ENCODE peak calls at places on chromosomes 3 and 15, in four cellular contexts. One of them, this sample, is unnamed.

GRCh38 chr15:72916939-72917338 is 133.4 kb upstream of the ADPGK start:
- DNase-seq in foreskin keratinocyte: no peak
- DNase-seq in astrocyte: peak
- DNase-seq in heart left ventricle: no peak
- DNase-seq in this sample: no peak

GRCh38 chr3:107130089-107130700 is 247.0 kb upstream of the CCDC54 start:
- DNase-seq in heart left ventricle: no peak
- DNase-seq in foreskin keratinocyte: no peak
- DNase-seq in astrocyte: no peak
- DNase-seq in this sample: no peak

GRCh38 chr3:194118920-194119319 is 17.0 kb upstream of the HES1 start:
- DNase-seq in foreskin keratinocyte: no peak
- DNase-seq in astrocyte: no peak
- DNase-seq in heart left ventricle: no peak
- DNase-seq in this sample: no peak

GRCh38 chr3:190017575-190018288 is 103.0 kb downstream of the P3H2 start:
- DNase-seq in astrocyte: peak
- DNase-seq in heart left ventricle: no peak
- DNase-seq in foreskin keratinocyte: peak
- DNase-seq in this sample: no peak

GRCh38 chr3:129892857-129893615 is 475 bp downstream of the TMCC1 start:
- DNase-seq in heart left ventricle: peak
- DNase-seq in foreskin keratinocyte: no peak
- DNase-seq in astrocyte: peak
- DNase-seq in this sample: no peak

GRCh38 chr15:100350434-100351226 is 8.9 kb upstream of the ADAMTS17 start:
- DNase-seq in heart left ventricle: no peak
- DNase-seq in astrocyte: peak
- DNase-seq in foreskin keratinocyte: peak
- DNase-seq in this sample: peak

GRCh38 chr15:68285243-68285980 is 7.9 kb downstream of the FEM1B start:
- DNase-seq in foreskin keratinocyte: no peak
- DNase-seq in astrocyte: no peak
- DNase-seq in heart left ventricle: no peak
- DNase-seq in this sample: no peak

GRCh38 chr3:108312656-108313055 is 16.3 kb downstream of the HHLA2 start:
- DNase-seq in foreskin keratinocyte: no peak
- DNase-seq in astrocyte: no peak
- DNase-seq in heart left ventricle: no peak
- DNase-seq in this sample: no peak

GRCh38 chr3:66489577-66489976 is 11.2 kb downstream of the LRIG1 start:
- DNase-seq in astrocyte: no peak
- DNase-seq in foreskin keratinocyte: no peak
- DNase-seq in heart left ventricle: no peak
- DNase-seq in this sample: no peak

GRCh38 chr15:70636540-70637165 is 126.7 kb downstream of the UACA start:
- DNase-seq in heart left ventricle: no peak
- DNase-seq in foreskin keratinocyte: no peak
- DNase-seq in astrocyte: no peak
- DNase-seq in this sample: no peak

GRCh38 chr15:81301815-81302399 is 22.0 kb downstream of the STARD5 start:
- DNase-seq in foreskin keratinocyte: no peak
- DNase-seq in heart left ventricle: no peak
- DNase-seq in astrocyte: no peak
- DNase-seq in this sample: no peak

GRCh38 chr3:195774917-195775316 is 36.8 kb downstream of the MUC4 start:
- DNase-seq in astrocyte: no peak
- DNase-seq in heart left ventricle: no peak
- DNase-seq in foreskin keratinocyte: no peak
- DNase-seq in this sample: no peak

GRCh38 chr3:191253089-191253799 is 54.2 kb downstream of the OSTN start:
- DNase-seq in foreskin keratinocyte: no peak
- DNase-seq in astrocyte: no peak
- DNase-seq in heart left ventricle: no peak
- DNase-seq in this sample: no peak

GRCh38 chr3:138184994-138185393 is 2.1 kb upstream of the ARMC8 start:
- DNase-seq in foreskin keratinocyte: no peak
- DNase-seq in astrocyte: no peak
- DNase-seq in heart left ventricle: no peak
- DNase-seq in this sample: no peak

GRCh38 chr3:138186216-138186615 is 885 bp upstream of the ARMC8 start:
- DNase-seq in heart left ventricle: no peak
- DNase-seq in astrocyte: no peak
- DNase-seq in foreskin keratinocyte: no peak
- DNase-seq in this sample: no peak

GRCh38 chr3:138186803-138187295 is 252 bp upstream of the ARMC8 start:
- DNase-seq in foreskin keratinocyte: peak
- DNase-seq in astrocyte: peak
- DNase-seq in heart left ventricle: peak
- DNase-seq in this sample: no peak

GRCh38 chr3:138187296-138188012 is at the start of gene ARMC8:
- DNase-seq in heart left ventricle: peak
- DNase-seq in astrocyte: no peak
- DNase-seq in foreskin keratinocyte: no peak
- DNase-seq in this sample: no peak

GRCh38 chr3:138188013-138188352 is 882 bp downstream of the ARMC8 start:
- DNase-seq in heart left ventricle: no peak
- DNase-seq in foreskin keratinocyte: no peak
- DNase-seq in astrocyte: peak
- DNase-seq in this sample: no peak
- H3K27ac ChIP-seq in heart left ventricle: peak
- H3K27ac ChIP-seq in foreskin keratinocyte: peak
- H3K27ac ChIP-seq in astrocyte: peak
- H3K27ac ChIP-seq in this sample: peak

GRCh38 chr3:37526511-37526910 is 335.2 kb upstream of the CTDSPL start:
- DNase-seq in astrocyte: peak
- DNase-seq in foreskin keratinocyte: no peak
- DNase-seq in heart left ventricle: peak
- DNase-seq in this sample: no peak

GRCh38 chr3:37534940-37535339 is 326.7 kb upstream of the CTDSPL start:
- DNase-seq in heart left ventricle: no peak
- DNase-seq in astrocyte: no peak
- DNase-seq in foreskin keratinocyte: no peak
- DNase-seq in this sample: no peak

GRCh38 chr3:37532168-37532567 is 329.5 kb upstream of the CTDSPL start:
- DNase-seq in foreskin keratinocyte: no peak
- DNase-seq in heart left ventricle: no peak
- DNase-seq in astrocyte: no peak
- DNase-seq in this sample: no peak

GRCh38 chr3:37531071-37531720 is 330.5 kb upstream of the CTDSPL start:
- DNase-seq in foreskin keratinocyte: no peak
- DNase-seq in heart left ventricle: no peak
- DNase-seq in astrocyte: no peak
- DNase-seq in this sample: no peak

DNA sequence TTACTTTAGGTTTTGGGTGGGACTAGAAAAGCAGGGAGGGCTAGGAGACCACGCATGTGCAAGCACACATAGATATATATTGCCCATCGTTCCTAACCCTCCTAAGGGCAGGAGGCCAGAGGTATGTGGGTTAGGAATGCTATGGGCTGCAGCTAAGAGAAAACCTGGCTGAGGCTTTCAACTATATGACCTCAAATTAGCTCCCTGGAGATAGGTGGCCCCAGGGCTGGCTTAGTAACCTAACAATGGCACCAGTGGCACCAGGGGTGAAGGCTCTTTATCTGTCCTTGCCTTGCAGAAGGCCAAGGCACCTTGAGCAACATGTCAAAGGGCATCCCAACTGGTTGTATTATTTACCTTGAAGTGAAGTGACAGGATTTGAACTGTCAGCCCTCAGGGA is 331.4 kb upstream of the CTDSPL start:
- DNase-seq in foreskin keratinocyte: no peak
- DNase-seq in astrocyte: no peak
- DNase-seq in heart left ventricle: no peak
- DNase-seq in this sample: no peak
- H3K27ac ChIP-seq in foreskin keratinocyte: no peak
- H3K27ac ChIP-seq in astrocyte: no peak
- H3K27ac ChIP-seq in heart left ventricle: no peak
- H3K27ac ChIP-seq in this sample: no peak

GRCh38 chr15:91129436-91129835 is 29.4 kb downstream of the SV2B start:
- DNase-seq in astrocyte: no peak
- DNase-seq in foreskin keratinocyte: no peak
- DNase-seq in heart left ventricle: no peak
- DNase-seq in this sample: no peak
- H3K27ac ChIP-seq in astrocyte: no peak
- H3K27ac ChIP-seq in foreskin keratinocyte: no peak
- H3K27ac ChIP-seq in heart left ventricle: no peak
- H3K27ac ChIP-seq in this sample: no peak

DNA sequence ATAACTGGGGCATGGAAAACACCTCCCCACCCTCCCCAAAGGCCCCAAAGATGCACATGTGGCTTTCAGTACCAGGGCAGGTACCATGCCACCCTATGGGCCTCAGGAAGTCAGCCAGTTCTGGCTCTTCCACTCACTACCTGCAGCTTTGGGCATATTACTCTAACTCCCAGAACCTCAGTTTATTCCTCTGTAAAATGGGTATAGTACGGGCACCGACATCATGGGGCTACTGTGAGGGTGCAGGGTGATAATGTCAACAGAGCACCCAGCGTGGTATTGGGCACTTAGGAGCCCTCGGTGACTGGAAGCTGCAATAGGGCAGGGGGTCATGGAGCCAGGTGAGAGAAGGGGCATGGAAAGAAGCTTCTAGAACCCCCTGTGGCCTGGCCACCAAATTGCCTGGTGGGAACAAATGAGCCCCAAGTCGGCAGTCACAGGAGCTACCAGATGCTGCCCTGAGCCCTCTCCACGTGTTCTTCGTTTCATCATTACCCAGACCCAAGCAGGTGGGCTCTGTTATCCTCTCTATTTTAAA is 512.1 kb downstream of the SHQ1 start:
- DNase-seq in foreskin keratinocyte: no peak
- DNase-seq in astrocyte: no peak
- DNase-seq in heart left ventricle: no peak
- DNase-seq in this sample: no peak
- H3K27ac ChIP-seq in foreskin keratinocyte: no peak
- H3K27ac ChIP-seq in astrocyte: no peak
- H3K27ac ChIP-seq in heart left ventricle: no peak
- H3K27ac ChIP-seq in this sample: no peak

GRCh38 chr3:99863002-99863401 is 45.3 kb downstream of the CMSS1 start:
- DNase-seq in foreskin keratinocyte: no peak
- DNase-seq in heart left ventricle: no peak
- DNase-seq in astrocyte: no peak
- DNase-seq in this sample: no peak

GRCh38 chr3:99863588-99863987 is 45.9 kb downstream of the CMSS1 start:
- DNase-seq in heart left ventricle: no peak
- DNase-seq in astrocyte: no peak
- DNase-seq in foreskin keratinocyte: no peak
- DNase-seq in this sample: no peak

GRCh38 chr3:99862208-99862607 is 44.5 kb downstream of the CMSS1 start:
- DNase-seq in foreskin keratinocyte: no peak
- DNase-seq in astrocyte: peak
- DNase-seq in heart left ventricle: no peak
- DNase-seq in this sample: no peak

GRCh38 chr3:99859855-99860254 is 42.2 kb downstream of the CMSS1 start:
- DNase-seq in astrocyte: peak
- DNase-seq in foreskin keratinocyte: peak
- DNase-seq in heart left ventricle: no peak
- DNase-seq in this sample: peak

DNA sequence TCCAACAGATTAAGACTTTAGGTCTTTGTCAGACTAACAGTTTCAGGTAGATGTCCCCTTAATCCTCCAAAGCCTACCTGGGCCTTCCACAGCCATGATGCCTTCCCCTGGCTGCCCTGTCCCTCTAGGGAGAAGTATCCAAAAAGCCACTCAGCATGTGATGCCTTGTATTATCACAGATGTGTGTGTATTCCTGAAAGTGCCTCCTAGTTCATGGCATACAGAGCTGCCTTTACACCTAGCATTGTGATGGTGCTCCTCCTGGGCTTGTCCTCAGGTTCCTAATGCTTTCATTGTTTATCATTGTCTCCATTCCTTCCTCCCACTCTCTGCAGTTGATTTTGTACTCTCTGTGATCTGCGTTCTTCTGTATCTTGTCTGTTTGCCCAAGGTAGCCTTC is 43.6 kb downstream of the CMSS1 start:
- DNase-seq in foreskin keratinocyte: no peak
- DNase-seq in heart left ventricle: no peak
- DNase-seq in astrocyte: no peak
- DNase-seq in this sample: no peak
- H3K27ac ChIP-seq in foreskin keratinocyte: no peak
- H3K27ac ChIP-seq in heart left ventricle: peak
- H3K27ac ChIP-seq in astrocyte: peak
- H3K27ac ChIP-seq in this sample: no peak

DNA sequence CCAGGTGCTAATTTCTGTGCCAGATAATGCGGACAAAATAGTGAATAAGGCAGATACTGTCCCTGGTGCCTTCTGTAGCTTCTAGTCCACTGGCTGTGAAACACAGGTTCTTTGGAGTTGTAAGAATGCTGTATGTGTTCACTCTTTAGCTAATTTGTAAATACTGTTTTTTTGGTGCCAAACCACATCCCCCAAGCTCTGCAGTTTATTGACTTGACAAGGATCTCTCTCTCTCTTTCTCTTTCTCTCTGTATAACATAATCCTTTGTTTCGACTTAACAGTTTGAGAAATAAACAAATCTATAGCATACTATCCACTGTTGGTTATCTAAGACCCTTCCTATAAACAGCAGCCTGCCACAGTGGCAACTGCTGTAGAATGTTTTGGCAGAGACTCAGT is 7.5 kb downstream of the SMAD3 start:
- DNase-seq in foreskin keratinocyte: no peak
- DNase-seq in astrocyte: no peak
- DNase-seq in heart left ventricle: no peak
- DNase-seq in this sample: no peak
- H3K27ac ChIP-seq in foreskin keratinocyte: no peak
- H3K27ac ChIP-seq in astrocyte: no peak
- H3K27ac ChIP-seq in heart left ventricle: no peak
- H3K27ac ChIP-seq in this sample: no peak

DNA sequence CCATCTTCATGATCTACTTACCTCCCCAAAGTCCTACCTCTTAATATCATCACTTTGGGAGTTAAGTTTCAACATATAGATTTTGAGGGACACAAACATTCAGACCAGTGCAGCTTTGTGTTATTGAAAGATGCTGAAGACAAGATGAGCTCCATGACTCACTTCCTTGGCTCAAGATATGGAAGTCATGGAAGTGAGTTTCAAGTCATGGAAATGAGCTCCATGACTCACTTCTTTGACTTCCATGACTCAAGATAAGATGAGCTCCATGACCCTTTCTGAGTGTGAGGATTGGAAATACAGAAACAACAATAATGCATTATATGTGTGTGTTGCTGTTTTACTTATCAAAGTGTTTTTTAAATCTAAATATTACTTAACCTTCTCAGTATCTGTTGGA is 170.2 kb upstream of the TPRG1 start:
- DNase-seq in foreskin keratinocyte: peak
- DNase-seq in astrocyte: peak
- DNase-seq in heart left ventricle: no peak
- DNase-seq in this sample: peak
- H3K27ac ChIP-seq in foreskin keratinocyte: no peak
- H3K27ac ChIP-seq in astrocyte: no peak
- H3K27ac ChIP-seq in heart left ventricle: no peak
- H3K27ac ChIP-seq in this sample: no peak